ENCODE peak calls at places on chromosome 15, in seven cellular contexts. Y is adrenal gland; C is NCI-H1092 treated with DMSO at 0.1 percent for 48 hours; E is foreskin fibroblast; V is activated T-cell treated with anti-CD3 and anti-CD28 coated beads, Interleukin-2, amount 50 U/mL, for 72 hours; R is COR-L47; D is naive thymus-derived CD8-positive, alpha-beta T cell. N is an unnamed sample.

GRCh38 chr15:62564889-62565288 is 399.8 kb upstream of the C2CD4B start:
- DNase-seq in E (no peak), C (no peak), V (no peak), D (no peak), R (no peak), Y (no peak), N (no peak)

GRCh38 chr15:70101459-70102113 is 3.9 kb upstream of the TLE3 start:
- DNase-seq in R (peak; percentile 97), V (no peak), D (no peak), C (peak; percentile 86), Y (peak; percentile 92), E (peak; percentile 81), N (no peak)

GRCh38 chr15:63016234-63016633 is 26.3 kb upstream of the TPM1 start:
- DNase-seq in E (no peak), Y (no peak), R (no peak), D (no peak), C (no peak), V (no peak), N (no peak)

GRCh38 chr15:74787251-74788041 is 5.6 kb downstream of the CSK start:
- DNase-seq in E (peak; percentile 44), R (no peak), Y (peak; percentile 83), D (peak; percentile 97), V (peak; percentile 97), C (no peak), N (peak; percentile 94)

GRCh38 chr15:71182522-71182921 is 67.3 kb downstream of the THSD4 start:
- DNase-seq in E (no peak), V (no peak), D (no peak), R (no peak), C (no peak), Y (no peak), N (no peak)

GRCh38 chr15:70180186-70180875 is 82.6 kb upstream of the TLE3 start:
- DNase-seq in E (no peak), D (no peak), C (no peak), Y (no peak), R (no peak), V (no peak), N (no peak)

GRCh38 chr15:68930268-68931022 is at the start of gene SPESP1:
- DNase-seq in D (peak; percentile 79), Y (peak; percentile 76), V (peak; percentile 28), C (no peak), R (no peak), E (peak; percentile 44), N (peak; percentile 65)

GRCh38 chr15:45287400-45287799 is 35.4 kb downstream of the SLC28A2 start:
- DNase-seq in E (no peak), V (no peak), D (no peak), Y (no peak), C (peak; percentile 19), R (peak; percentile 42), N (no peak)

GRCh38 chr15:69082041-69082502 is 67.6 kb downstream of the NOX5 start:
- DNase-seq in C (no peak), E (peak; percentile 41), V (no peak), Y (peak; percentile 84), D (no peak), R (no peak), N (no peak)

N was measured in CD14-positive monocyte.